ENCODE peak calls at places on chromosome 12, in nine cellular contexts. A is aorta, X is cardiac muscle cell, B is adrenal gland, G is A549, P is BE2C, E is DND-41, N is tibial artery, L is HAP-1. U is an unnamed sample. For H3K4me1, the result is how much of the 10 kb centered on the place peaks cover.

GRCh38 chr12:627863-628805 is 35.1 kb downstream of the NINJ2 start:
- DNase-seq in L (no peak), B (no peak), N (no peak), X (no peak), A (no peak), E (no peak), G (no peak), P (no peak), U (no peak)

GRCh38 chr12:19967001-19967400 is 401.3 kb upstream of the PDE3A start:
- DNase-seq in L (no peak), X (no peak), N (no peak), G (no peak), E (no peak), A (no peak), P (no peak), B (no peak), U (no peak)

GRCh38 chr12:124210991-124211577 is 83.8 kb upstream of the RFLNA start:
- DNase-seq in L (no peak), N (no peak), B (no peak), A (no peak), X (no peak), E (no peak), P (no peak), G (no peak), U (no peak)

GRCh38 chr12:26212356-26212755 is 17.0 kb downstream of the SSPN start:
- DNase-seq in E (no peak), A (no peak), L (no peak), B (no peak), P (no peak), N (no peak), X (peak), G (no peak), U (no peak)

GRCh38 chr12:58502236-58502635 is 418.1 kb downstream of the LRIG3 start:
- DNase-seq in P (no peak), N (no peak), B (no peak), E (no peak), A (no peak), L (peak), G (no peak), X (no peak), U (no peak)

GRCh38 chr12:68370006-68370590 is 37.9 kb upstream of the MDM1 start:
- DNase-seq in N (no peak), E (no peak), A (no peak), P (no peak), G (no peak), B (no peak), L (no peak), X (no peak), U (no peak)

GRCh38 chr12:120939954-120940353 is 35.8 kb upstream of the SPPL3 start:
- DNase-seq in N (no peak), X (no peak), A (no peak), L (no peak), P (no peak), E (no peak), B (no peak), G (no peak), U (no peak)

GRCh38 chr12:28034271-28034670 is 61.7 kb upstream of the PTHLH start:
- DNase-seq in X (no peak), E (no peak), G (no peak), B (no peak), P (no peak), L (no peak), A (no peak), N (no peak), U (no peak)

GRCh38 chr12:47900480-47901129 is 4.2 kb downstream of the VDR start:
- DNase-seq in E (peak), A (no peak), X (no peak), B (no peak), G (no peak), P (no peak), L (no peak), N (no peak), U (peak)

GRCh38 chr12:126493366-126494108 is 1428.3 kb downstream of the AACS start:
- DNase-seq in A (no peak), N (no peak), X (peak), P (no peak), E (no peak), G (no peak), B (no peak), L (no peak), U (no peak)

GRCh38 chr12:130818381-130819247 is 20.4 kb downstream of the STX2 start:
- DNase-seq in L (no peak), G (peak), P (peak), E (peak), A (peak), X (peak), N (no peak), B (peak), U (peak)

GRCh38 chr12:79848321-79848720 is 86.6 kb downstream of the PPP1R12A start:
- DNase-seq in E (no peak), P (no peak), A (no peak), X (peak), G (no peak), N (no peak), L (peak), B (no peak), U (no peak)

GRCh38 chr12:53456654-53457366 is 4.9 kb downstream of the PCBP2 start:
- DNase-seq in P (no peak), G (no peak), B (no peak), L (no peak), A (no peak), X (no peak), N (no peak), E (no peak), U (no peak)

GRCh38 chr12:42585846-42586226 is 3.7 kb downstream of the PRICKLE1 start:
- DNase-seq in N (no peak), B (no peak), A (no peak), P (no peak), X (no peak), E (no peak), G (no peak), L (no peak), U (no peak)

GRCh38 chr12:121711925-121712461 is 559 bp upstream of the TMEM120B start:
- DNase-seq in N (peak), B (peak), X (peak), L (no peak), A (peak), G (peak), E (peak), P (peak), U (no peak)

GRCh38 chr12:93742086-93742934 is 65.1 kb downstream of the CRADD start:
- DNase-seq in L (peak), G (peak), X (peak), B (peak), N (peak), P (peak), A (peak), E (peak), U (peak)

GRCh38 chr12:118059645-118060275 is 1.2 kb downstream of the WSB2 start:
- DNase-seq in E (no peak), N (no peak), A (no peak), L (peak), P (no peak), G (no peak), B (no peak), X (no peak), U (no peak)

GRCh38 chr12:8504351-8504750 is 9.0 kb upstream of the CLEC4D start:
- DNase-seq in B (no peak), E (no peak), X (no peak), P (no peak), G (no peak), A (no peak), L (no peak), N (no peak), U (no peak)

GRCh38 chr12:107373238-107373809 is 280.0 kb upstream of the CRY1 start:
- DNase-seq in E (no peak), L (no peak), B (no peak), X (no peak), N (no peak), P (no peak), G (no peak), A (no peak), U (no peak)

GRCh38 chr12:11576104-11576503 is 73.4 kb upstream of the ETV6 start:
- DNase-seq in L (no peak), X (peak), N (no peak), E (no peak), B (no peak), G (no peak), P (no peak), A (no peak), U (no peak)

GRCh38 chr12:89756638-89757321 is 48.1 kb upstream of the ATP2B1 start:
- DNase-seq in G (peak), A (no peak), L (no peak), E (no peak), N (no peak), B (no peak), P (no peak), X (peak), U (peak)

GRCh38 chr12:124392991-124393790 is 98.3 kb downstream of the RFLNA start:
- DNase-seq in N (peak), B (peak), L (no peak), G (no peak), A (peak), X (peak), E (no peak), P (peak), U (no peak)

GRCh38 chr12:54294152-54294913 is 6.5 kb downstream of the NFE2 start:
- DNase-seq in B (peak), N (no peak), X (peak), G (peak), L (no peak), A (peak), P (peak), E (peak), U (peak)

GRCh38 chr12:15787801-15788200 is 1.4 kb downstream of the EPS8 start:
- DNase-seq in L (no peak), G (no peak), P (no peak), X (no peak), A (no peak), B (no peak), E (no peak), N (no peak), U (no peak)

GRCh38 chr12:93019911-93020224 is 90.8 kb upstream of the EEA1 start:
- DNase-seq in G (no peak), A (no peak), N (no peak), E (no peak), X (no peak), P (no peak), B (peak), L (no peak), U (no peak)

GRCh38 chr12:123062682-123063426 is 82.4 kb downstream of the ARL6IP4 start:
- DNase-seq in G (peak), E (no peak), N (peak), A (peak), P (no peak), B (peak), X (peak), L (no peak), U (no peak)

GRCh38 chr12:27289414-27289813 is 43.2 kb upstream of the BMAL2 start:
- DNase-seq in E (no peak), A (no peak), L (no peak), P (no peak), N (no peak), G (no peak), X (no peak), B (no peak), U (no peak)

GRCh38 chr12:109717390-109718357 is 4.0 kb downstream of the FAM222A start:
- DNase-seq in A (no peak), L (no peak), N (no peak), G (no peak), B (peak), X (no peak), P (peak), E (no peak), U (no peak)

GRCh38 chr12:109716512-109717389 is 3.1 kb downstream of the FAM222A start:
- DNase-seq in B (peak), L (no peak), N (no peak), E (no peak), A (no peak), X (peak), P (peak), G (no peak), U (no peak)

GRCh38 chr12:109714913-109715244 is 1.3 kb downstream of the FAM222A start:
- DNase-seq in B (no peak), G (no peak), P (no peak), A (no peak), N (no peak), X (no peak), E (no peak), L (no peak), U (no peak)

GRCh38 chr12:109715310-109716091 is 1.9 kb downstream of the FAM222A start:
- DNase-seq in L (no peak), E (peak), P (peak), G (no peak), N (no peak), A (no peak), B (peak), X (peak), U (no peak)

GRCh38 chr12:109716092-109716479 is 2.5 kb downstream of the FAM222A start:
- DNase-seq in L (no peak), G (no peak), P (peak), A (no peak), E (no peak), N (no peak), B (no peak), X (no peak), U (no peak)
- H3K4me1 ChIP-seq in L (under half), G (under half), P (under half), A (under half), E (under half), N (under half), B (half or more), X (under half), U (under half)

GRCh38 chr12:75953312-75953906 is 78.2 kb downstream of the PHLDA1 start:
- DNase-seq in X (peak), N (no peak), A (no peak), L (no peak), G (peak), P (no peak), B (no peak), E (no peak), U (no peak)

GRCh38 chr12:75954749-75955148 is 76.8 kb downstream of the PHLDA1 start:
- DNase-seq in N (no peak), P (no peak), E (no peak), G (no peak), B (no peak), A (no peak), L (no peak), X (no peak), U (no peak)

GRCh38 chr12:75954076-75954475 is 77.5 kb downstream of the PHLDA1 start:
- DNase-seq in A (no peak), G (peak), P (no peak), E (no peak), B (no peak), L (no peak), X (peak), N (no peak), U (no peak)

GRCh38 chr12:75951399-75952228 is 80.0 kb downstream of the PHLDA1 start:
- DNase-seq in G (no peak), B (no peak), X (no peak), A (no peak), P (no peak), N (no peak), L (no peak), E (no peak), U (no peak)

GRCh38 chr12:75955251-75955650 is 76.3 kb downstream of the PHLDA1 start:
- DNase-seq in G (no peak), X (no peak), B (no peak), L (no peak), E (no peak), A (no peak), N (no peak), P (no peak), U (no peak)
- H3K4me3 ChIP-seq in G (no peak), X (no peak), B (no peak), L (no peak), E (no peak), A (no peak), N (no peak), P (no peak), U (no peak)

GRCh38 chr12:6849976-6850560 is 1.0 kb downstream of the CDCA3 start:
- DNase-seq in E (no peak), X (no peak), G (no peak), N (no peak), L (no peak), B (no peak), A (no peak), P (no peak), U (no peak)

GRCh38 chr12:6845395-6845794 is 4.7 kb downstream of the GNB3 start:
- DNase-seq in P (no peak), A (peak), E (no peak), N (no peak), L (no peak), X (no peak), G (no peak), B (no peak), U (no peak)

GRCh38 chr12:6846316-6846869 is 4.7 kb downstream of the CDCA3 start:
- DNase-seq in X (no peak), P (no peak), A (peak), B (no peak), L (no peak), G (no peak), N (no peak), E (no peak), U (no peak)

GRCh38 chr12:6849427-6849826 is 1.7 kb downstream of the CDCA3 start:
- DNase-seq in X (no peak), E (no peak), G (no peak), L (no peak), A (no peak), N (no peak), P (no peak), B (no peak), U (no peak)

GRCh38 chr12:6847676-6848075 is 3.4 kb downstream of the CDCA3 start:
- DNase-seq in E (no peak), X (no peak), L (no peak), B (no peak), N (no peak), P (no peak), A (no peak), G (no peak), U (no peak)
- H3K4me1 ChIP-seq in E (under half), X (under half), L (under half), B (under half), N (under half), P (under half), A (under half), G (under half), U (under half)

DNA sequence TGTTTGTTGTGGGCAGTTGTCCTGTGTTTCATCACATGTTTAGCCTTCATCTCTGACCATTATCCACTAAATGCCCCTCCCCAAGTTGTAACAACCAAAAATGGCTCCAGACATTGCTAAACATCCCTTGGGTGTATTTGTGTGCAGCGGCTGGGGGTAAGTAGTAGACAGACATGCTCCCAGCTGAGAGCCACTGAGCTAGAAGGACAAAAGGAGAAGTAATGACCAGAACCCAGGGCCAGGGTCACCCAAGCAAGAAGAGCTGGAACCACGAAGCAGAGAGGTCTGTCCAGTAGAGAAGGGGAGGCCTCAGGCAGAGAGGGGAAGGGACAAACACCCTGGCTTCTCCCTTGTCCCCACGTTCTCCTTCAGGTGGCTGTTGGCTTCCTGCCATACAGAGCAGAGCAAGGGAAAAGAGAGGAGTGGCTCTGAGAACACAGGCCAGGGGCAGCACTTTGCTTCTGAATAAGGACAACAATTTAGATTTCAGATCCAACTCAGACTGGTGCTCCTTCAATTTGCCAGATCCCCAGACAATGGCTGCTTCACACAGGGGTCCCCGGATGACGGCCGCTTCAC is 55.2 kb downstream of the NDUFA12 start:
- DNase-seq in E (no peak), A (no peak), N (no peak), P (no peak), G (no peak), L (no peak), X (no peak), B (no peak), U (no peak)
- H3K4me3 ChIP-seq in E (no peak), A (no peak), N (no peak), P (no peak), G (no peak), L (no peak), X (no peak), B (no peak), U (no peak)

GRCh38 chr12:88258396-88258795 is 116.3 kb downstream of the TMTC3 start:
- DNase-seq in L (no peak), E (no peak), G (no peak), N (no peak), P (no peak), A (no peak), B (no peak), X (no peak), U (no peak)
- H3K4me1 ChIP-seq in L (under half), E (under half), G (under half), N (under half), P (under half), A (under half), B (under half), X (under half), U (under half)

DNA sequence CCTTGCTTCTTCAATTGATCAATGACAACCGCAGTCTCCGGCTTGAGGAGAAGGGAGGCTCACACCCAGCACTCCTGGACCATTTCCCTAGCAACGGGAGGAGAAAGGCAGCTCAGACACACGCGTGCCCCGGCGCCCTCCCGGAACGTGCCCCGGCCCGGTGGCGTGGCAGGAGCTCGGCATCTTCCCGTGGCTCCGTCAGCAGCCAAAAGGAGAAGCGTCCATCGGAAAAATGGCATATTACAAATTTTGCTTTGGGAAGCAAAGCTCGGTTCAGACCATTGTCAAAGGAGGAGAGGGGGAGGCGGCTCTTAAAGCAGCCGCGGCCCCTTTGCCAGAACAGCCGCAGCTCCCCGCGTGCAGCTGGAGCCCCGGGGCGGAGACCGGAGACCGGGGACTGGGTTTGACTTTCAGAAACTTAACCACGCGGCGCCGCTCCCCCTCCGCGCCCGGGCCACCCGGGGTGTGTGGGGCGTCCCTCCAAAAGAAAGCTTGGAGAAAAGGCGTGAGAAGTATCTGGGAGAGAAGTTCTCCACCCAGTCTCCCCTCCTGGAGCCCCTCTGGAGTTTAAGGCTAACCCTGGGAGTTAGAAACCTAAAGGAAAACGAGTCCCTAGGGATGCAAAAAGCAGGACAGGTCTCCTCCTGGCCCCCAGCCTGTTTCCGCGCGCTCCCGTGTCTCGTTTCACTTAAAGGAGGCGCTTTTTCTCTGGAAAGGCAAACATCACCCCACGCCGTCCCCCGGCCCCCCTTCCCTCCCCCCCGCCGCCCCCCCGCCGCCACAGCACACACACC is 532 bp downstream of the PPFIA2 start:
- DNase-seq in A (peak), B (no peak), E (no peak), P (peak), N (peak), X (peak), L (peak), G (no peak), U (no peak)
- H3K4me3 ChIP-seq in A (peak), B (no peak), E (no peak), P (peak), N (peak), X (peak), L (peak), G (peak), U (no peak)

U was measured in CD4-positive, CD25-positive, alpha-beta regulatory T cell.